ENCODE peak calls at places on chromosomes 2 and 18, in eight cellular contexts. One of them, this sample, is unnamed.

GRCh38 chr2:156110890-156111289 is 221.6 kb downstream of the NR4A2 start:
- DNase-seq in upper lobe of right lung: no peak
- DNase-seq in neural progenitor cell: peak
- DNase-seq in BJ: no peak
- DNase-seq in choroid plexus epithelial cell: no peak
- DNase-seq in HCT116: peak
- DNase-seq in stomach: peak
- DNase-seq in lower lobe of right lung: no peak
- DNase-seq in this sample: no peak

GRCh38 chr2:45932278-45932975 is 281.0 kb downstream of the PRKCE start:
- DNase-seq in neural progenitor cell: no peak
- DNase-seq in stomach: no peak
- DNase-seq in lower lobe of right lung: no peak
- DNase-seq in HCT116: no peak
- DNase-seq in upper lobe of right lung: no peak
- DNase-seq in choroid plexus epithelial cell: no peak
- DNase-seq in BJ: no peak
- DNase-seq in this sample: peak

GRCh38 chr2:140539506-140539905 is 1591.3 kb downstream of the LRP1B start:
- DNase-seq in BJ: no peak
- DNase-seq in HCT116: no peak
- DNase-seq in stomach: no peak
- DNase-seq in lower lobe of right lung: no peak
- DNase-seq in neural progenitor cell: no peak
- DNase-seq in upper lobe of right lung: no peak
- DNase-seq in choroid plexus epithelial cell: no peak
- DNase-seq in this sample: no peak

GRCh38 chr2:60516383-60516811 is 37.1 kb downstream of the BCL11A start:
- DNase-seq in neural progenitor cell: no peak
- DNase-seq in BJ: peak
- DNase-seq in upper lobe of right lung: no peak
- DNase-seq in lower lobe of right lung: no peak
- DNase-seq in choroid plexus epithelial cell: peak
- DNase-seq in stomach: no peak
- DNase-seq in HCT116: no peak
- DNase-seq in this sample: peak

GRCh38 chr18:23259701-23260661 is 124.7 kb downstream of the CABLES1 start:
- DNase-seq in BJ: peak
- DNase-seq in upper lobe of right lung: peak
- DNase-seq in neural progenitor cell: peak
- DNase-seq in choroid plexus epithelial cell: peak
- DNase-seq in lower lobe of right lung: peak
- DNase-seq in stomach: peak
- DNase-seq in HCT116: no peak
- DNase-seq in this sample: peak

GRCh38 chr2:219434718-219435525 is at the start of gene SPEG:
- DNase-seq in choroid plexus epithelial cell: peak
- DNase-seq in neural progenitor cell: peak
- DNase-seq in stomach: no peak
- DNase-seq in HCT116: no peak
- DNase-seq in upper lobe of right lung: no peak
- DNase-seq in BJ: no peak
- DNase-seq in lower lobe of right lung: no peak
- DNase-seq in this sample: no peak

GRCh38 chr2:95292623-95293260 is 4.4 kb upstream of the KCNIP3 start:
- DNase-seq in choroid plexus epithelial cell: no peak
- DNase-seq in stomach: no peak
- DNase-seq in neural progenitor cell: no peak
- DNase-seq in HCT116: no peak
- DNase-seq in BJ: no peak
- DNase-seq in lower lobe of right lung: no peak
- DNase-seq in upper lobe of right lung: no peak
- DNase-seq in this sample: no peak

GRCh38 chr18:56973487-56973886 is 173.4 kb upstream of the BOD1L2 start:
- DNase-seq in upper lobe of right lung: no peak
- DNase-seq in choroid plexus epithelial cell: peak
- DNase-seq in neural progenitor cell: no peak
- DNase-seq in stomach: no peak
- DNase-seq in HCT116: no peak
- DNase-seq in BJ: no peak
- DNase-seq in lower lobe of right lung: no peak
- DNase-seq in this sample: no peak

GRCh38 chr18:4096501-4096900 is 358.6 kb downstream of the DLGAP1 start:
- DNase-seq in HCT116: no peak
- DNase-seq in upper lobe of right lung: no peak
- DNase-seq in neural progenitor cell: no peak
- DNase-seq in stomach: no peak
- DNase-seq in choroid plexus epithelial cell: no peak
- DNase-seq in lower lobe of right lung: no peak
- DNase-seq in BJ: no peak
- DNase-seq in this sample: peak

GRCh38 chr2:46814160-46814559 is 101.4 kb downstream of the MCFD2 start:
- DNase-seq in BJ: no peak
- DNase-seq in stomach: no peak
- DNase-seq in upper lobe of right lung: no peak
- DNase-seq in lower lobe of right lung: no peak
- DNase-seq in neural progenitor cell: no peak
- DNase-seq in choroid plexus epithelial cell: peak
- DNase-seq in HCT116: no peak
- DNase-seq in this sample: peak

GRCh38 chr2:203973676-203974075 is 37.1 kb downstream of the ICOS start:
- DNase-seq in neural progenitor cell: no peak
- DNase-seq in lower lobe of right lung: no peak
- DNase-seq in choroid plexus epithelial cell: no peak
- DNase-seq in BJ: no peak
- DNase-seq in HCT116: no peak
- DNase-seq in stomach: no peak
- DNase-seq in upper lobe of right lung: no peak
- DNase-seq in this sample: no peak

GRCh38 chr18:62388855-62389760 is 64.0 kb downstream of the TNFRSF11A start:
- DNase-seq in stomach: no peak
- DNase-seq in upper lobe of right lung: no peak
- DNase-seq in HCT116: no peak
- DNase-seq in lower lobe of right lung: no peak
- DNase-seq in BJ: no peak
- DNase-seq in choroid plexus epithelial cell: no peak
- DNase-seq in neural progenitor cell: no peak
- DNase-seq in this sample: no peak

GRCh38 chr2:199488772-199489400 is 31.1 kb upstream of the SATB2 start:
- DNase-seq in BJ: no peak
- DNase-seq in neural progenitor cell: peak
- DNase-seq in upper lobe of right lung: no peak
- DNase-seq in HCT116: peak
- DNase-seq in choroid plexus epithelial cell: peak
- DNase-seq in stomach: peak
- DNase-seq in lower lobe of right lung: no peak
- DNase-seq in this sample: peak

GRCh38 chr2:3785220-3785889 is 82.0 kb downstream of the DCDC2C start:
- DNase-seq in stomach: no peak
- DNase-seq in BJ: no peak
- DNase-seq in HCT116: no peak
- DNase-seq in lower lobe of right lung: no peak
- DNase-seq in choroid plexus epithelial cell: peak
- DNase-seq in upper lobe of right lung: no peak
- DNase-seq in neural progenitor cell: no peak
- DNase-seq in this sample: peak

GRCh38 chr18:46622999-46623398 is 34.0 kb downstream of the LOXHD1 start:
- DNase-seq in neural progenitor cell: no peak
- DNase-seq in lower lobe of right lung: no peak
- DNase-seq in upper lobe of right lung: no peak
- DNase-seq in stomach: no peak
- DNase-seq in choroid plexus epithelial cell: peak
- DNase-seq in BJ: no peak
- DNase-seq in HCT116: no peak
- DNase-seq in this sample: peak

GRCh38 chr18:8771930-8772329 is 66.6 kb downstream of the MTCL1 start:
- DNase-seq in stomach: peak
- DNase-seq in BJ: no peak
- DNase-seq in choroid plexus epithelial cell: peak
- DNase-seq in HCT116: no peak
- DNase-seq in neural progenitor cell: no peak
- DNase-seq in lower lobe of right lung: no peak
- DNase-seq in upper lobe of right lung: no peak
- DNase-seq in this sample: no peak

DNA sequence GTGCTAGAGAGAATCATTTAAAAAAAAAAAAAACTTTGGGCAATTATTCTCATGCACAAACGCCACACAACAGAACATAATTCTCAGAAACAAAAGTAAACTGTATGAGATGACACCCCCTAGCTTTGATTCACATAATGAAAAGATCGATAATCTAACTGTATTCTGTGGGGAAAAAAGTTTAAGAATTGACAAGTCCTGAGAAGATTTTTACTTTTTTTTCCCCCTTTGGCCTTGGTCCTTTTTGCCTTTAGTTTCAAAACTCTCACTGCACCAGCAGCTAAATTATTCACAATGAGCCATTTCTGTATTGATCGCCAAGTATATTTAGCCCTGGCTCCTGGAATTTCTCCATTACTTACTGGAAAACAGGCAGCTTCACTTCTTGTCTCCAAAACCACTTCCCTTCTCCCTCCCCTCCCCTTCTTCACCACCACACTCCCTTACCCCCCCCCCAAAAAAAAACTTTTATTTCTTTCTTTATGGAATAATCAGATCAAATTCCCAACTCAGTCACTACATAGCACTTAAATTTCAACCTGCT is 2.0 kb downstream of the IKZF2 start:
- DNase-seq in HCT116: no peak
- DNase-seq in lower lobe of right lung: no peak
- DNase-seq in BJ: no peak
- DNase-seq in upper lobe of right lung: no peak
- DNase-seq in neural progenitor cell: no peak
- DNase-seq in stomach: no peak
- DNase-seq in choroid plexus epithelial cell: peak
- DNase-seq in this sample: peak
- H3K4me3 ChIP-seq in HCT116: no peak
- H3K4me3 ChIP-seq in lower lobe of right lung: peak
- H3K4me3 ChIP-seq in BJ: peak
- H3K4me3 ChIP-seq in upper lobe of right lung: peak
- H3K4me3 ChIP-seq in neural progenitor cell: peak
- H3K4me3 ChIP-seq in stomach: peak
- H3K4me3 ChIP-seq in choroid plexus epithelial cell: peak
- H3K4me3 ChIP-seq in this sample: peak

GRCh38 chr18:68431922-68432198 is 283.0 kb downstream of the TMX3 start:
- DNase-seq in upper lobe of right lung: no peak
- DNase-seq in lower lobe of right lung: no peak
- DNase-seq in HCT116: no peak
- DNase-seq in stomach: no peak
- DNase-seq in BJ: no peak
- DNase-seq in neural progenitor cell: no peak
- DNase-seq in choroid plexus epithelial cell: no peak
- DNase-seq in this sample: no peak
- TF ChIP-seq CTCF in upper lobe of right lung: no peak
- TF ChIP-seq CTCF in lower lobe of right lung: no peak
- TF ChIP-seq CTCF in HCT116: no peak
- TF ChIP-seq CTCF in stomach: no peak
- TF ChIP-seq CTCF in BJ: no peak
- TF ChIP-seq CTCF in neural progenitor cell: no peak
- TF ChIP-seq CTCF in choroid plexus epithelial cell: no peak
- TF ChIP-seq CTCF in this sample: no peak

GRCh38 chr2:37343537-37344434 is 644 bp upstream of the QPCT start:
- DNase-seq in neural progenitor cell: peak
- DNase-seq in lower lobe of right lung: no peak
- DNase-seq in HCT116: no peak
- DNase-seq in stomach: no peak
- DNase-seq in BJ: no peak
- DNase-seq in upper lobe of right lung: no peak
- DNase-seq in choroid plexus epithelial cell: peak
- DNase-seq in this sample: peak
- H3K4me3 ChIP-seq in neural progenitor cell: no peak
- H3K4me3 ChIP-seq in lower lobe of right lung: peak
- H3K4me3 ChIP-seq in HCT116: no peak
- H3K4me3 ChIP-seq in stomach: peak
- H3K4me3 ChIP-seq in BJ: peak
- H3K4me3 ChIP-seq in upper lobe of right lung: peak
- H3K4me3 ChIP-seq in choroid plexus epithelial cell: peak
- H3K4me3 ChIP-seq in this sample: peak

GRCh38 chr2:105454801-105455485 is 56.1 kb upstream of the FHL2 start:
- DNase-seq in BJ: peak
- DNase-seq in lower lobe of right lung: peak
- DNase-seq in HCT116: peak
- DNase-seq in stomach: peak
- DNase-seq in choroid plexus epithelial cell: peak
- DNase-seq in neural progenitor cell: peak
- DNase-seq in upper lobe of right lung: no peak
- DNase-seq in this sample: peak
- TF ChIP-seq CTCF in BJ: peak
- TF ChIP-seq CTCF in lower lobe of right lung: peak
- TF ChIP-seq CTCF in HCT116: peak
- TF ChIP-seq CTCF in stomach: no peak
- TF ChIP-seq CTCF in choroid plexus epithelial cell: peak
- TF ChIP-seq CTCF in neural progenitor cell: peak
- TF ChIP-seq CTCF in upper lobe of right lung: peak
- TF ChIP-seq CTCF in this sample: peak

GRCh38 chr2:240245706-240246105 is 105.2 kb upstream of the OTOS start:
- DNase-seq in BJ: no peak
- DNase-seq in HCT116: no peak
- DNase-seq in stomach: peak
- DNase-seq in lower lobe of right lung: peak
- DNase-seq in choroid plexus epithelial cell: peak
- DNase-seq in neural progenitor cell: no peak
- DNase-seq in upper lobe of right lung: no peak
- DNase-seq in this sample: no peak
- H3K4me3 ChIP-seq in BJ: no peak
- H3K4me3 ChIP-seq in HCT116: no peak
- H3K4me3 ChIP-seq in stomach: no peak
- H3K4me3 ChIP-seq in lower lobe of right lung: no peak
- H3K4me3 ChIP-seq in choroid plexus epithelial cell: no peak
- H3K4me3 ChIP-seq in neural progenitor cell: no peak
- H3K4me3 ChIP-seq in upper lobe of right lung: no peak
- H3K4me3 ChIP-seq in this sample: no peak

DNA sequence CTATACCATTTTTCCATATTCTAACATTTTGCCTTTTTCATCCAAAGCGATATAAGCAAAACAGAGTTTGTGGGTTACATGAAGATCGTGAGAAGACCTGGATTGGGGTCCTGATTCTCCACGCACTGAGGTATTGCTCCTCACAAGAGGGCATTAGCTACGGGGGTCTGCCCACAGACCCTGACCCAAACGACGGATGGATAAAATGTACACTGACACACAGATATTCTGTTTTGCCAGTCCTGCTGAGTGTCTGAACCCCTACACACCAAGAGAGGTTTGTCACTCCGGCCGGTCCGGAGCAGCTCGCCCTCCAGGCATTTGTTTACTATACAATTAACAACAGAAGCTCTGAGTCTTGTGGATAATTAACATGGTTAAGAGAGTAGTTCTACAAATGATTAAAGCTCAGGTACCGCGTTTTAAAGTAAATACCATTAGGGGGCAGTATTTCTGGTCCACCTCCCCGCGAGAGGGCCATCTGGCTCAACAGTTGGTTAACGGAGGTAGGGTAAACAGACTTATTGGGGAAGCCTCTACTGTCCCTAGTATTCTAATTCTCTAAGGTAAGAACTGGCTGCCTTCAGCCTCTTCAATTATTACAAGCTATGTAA is 28.4 kb downstream of the SCYGR8 start:
- DNase-seq in lower lobe of right lung: no peak
- DNase-seq in upper lobe of right lung: no peak
- DNase-seq in BJ: no peak
- DNase-seq in stomach: no peak
- DNase-seq in HCT116: peak
- DNase-seq in choroid plexus epithelial cell: peak
- DNase-seq in neural progenitor cell: peak
- DNase-seq in this sample: no peak
- TF ChIP-seq CTCF in lower lobe of right lung: peak
- TF ChIP-seq CTCF in upper lobe of right lung: peak
- TF ChIP-seq CTCF in BJ: peak
- TF ChIP-seq CTCF in stomach: no peak
- TF ChIP-seq CTCF in HCT116: peak
- TF ChIP-seq CTCF in choroid plexus epithelial cell: peak
- TF ChIP-seq CTCF in neural progenitor cell: peak
- TF ChIP-seq CTCF in this sample: no peak

GRCh38 chr2:49940616-49941015 is 786.3 kb upstream of the FSHR start:
- DNase-seq in BJ: no peak
- DNase-seq in lower lobe of right lung: no peak
- DNase-seq in neural progenitor cell: no peak
- DNase-seq in HCT116: no peak
- DNase-seq in upper lobe of right lung: no peak
- DNase-seq in stomach: no peak
- DNase-seq in choroid plexus epithelial cell: no peak
- DNase-seq in this sample: no peak
- H3K4me3 ChIP-seq in BJ: no peak
- H3K4me3 ChIP-seq in lower lobe of right lung: peak
- H3K4me3 ChIP-seq in neural progenitor cell: no peak
- H3K4me3 ChIP-seq in HCT116: no peak
- H3K4me3 ChIP-seq in upper lobe of right lung: peak
- H3K4me3 ChIP-seq in stomach: peak
- H3K4me3 ChIP-seq in choroid plexus epithelial cell: no peak
- H3K4me3 ChIP-seq in this sample: no peak